ENCODE peak calls at places on chromosomes 12 and 14, in six cellular contexts. C, H, F, X, Q and A are unnamed samples.

GRCh38 chr12:19387182-19387581 is 52.1 kb upstream of the AEBP2 start:
- DNase-seq in C (no peak), H (no peak), F (no peak), X (no peak), Q (no peak), A (peak)

GRCh38 chr12:104347374-104348075 is 44.0 kb downstream of the EID3 start:
- DNase-seq in C (no peak), H (no peak), F (peak), X (no peak), Q (no peak), A (no peak)

GRCh38 chr14:89248430-89249295 is 168.4 kb downstream of the FOXN3 start:
- DNase-seq in C (no peak), H (no peak), F (no peak), X (no peak), Q (no peak), A (no peak)

GRCh38 chr14:92866181-92866752 is 56.7 kb upstream of the CHGA start:
- DNase-seq in C (no peak), H (no peak), F (peak), X (no peak), Q (no peak), A (no peak)

GRCh38 chr14:99535908-99536778 is 54.9 kb downstream of the CCNK start:
- DNase-seq in C (no peak), H (no peak), F (no peak), X (no peak), Q (no peak), A (no peak)

GRCh38 chr14:20848316-20848954 is 42.8 kb upstream of the RNASE3 start:
- DNase-seq in C (no peak), H (peak), F (peak), X (no peak), Q (no peak), A (no peak)

GRCh38 chr12:88393017-88393767 is 187.1 kb downstream of the KITLG start:
- DNase-seq in C (peak), H (no peak), F (peak), X (peak), Q (no peak), A (no peak)

GRCh38 chr12:82474798-82475184 is 116.5 kb downstream of the METTL25 start:
- DNase-seq in C (no peak), H (peak), F (peak), X (no peak), Q (no peak), A (no peak)

GRCh38 chr12:130162267-130162666 is at the start of gene FZD10:
- DNase-seq in C (peak), H (no peak), F (no peak), X (peak), Q (peak), A (peak)

GRCh38 chr12:95548539-95549391 is 2.5 kb downstream of the USP44 start:
- DNase-seq in C (peak), H (no peak), F (no peak), X (peak), Q (no peak), A (peak)

GRCh38 chr14:104892517-104893434 is 27.7 kb downstream of the CEP170B start:
- DNase-seq in C (no peak), H (no peak), F (no peak), X (peak), Q (no peak), A (peak)

GRCh38 chr14:104138098-104138890 is at the start of gene KIF26A:
- DNase-seq in C (no peak), H (no peak), F (peak), X (peak), Q (no peak), A (no peak)

GRCh38 chr12:59164991-59165718 is 244.9 kb upstream of the LRIG3 start:
- DNase-seq in C (peak), H (peak), F (peak), X (no peak), Q (no peak), A (no peak)

GRCh38 chr12:80400591-80400991 is 43.4 kb upstream of the PTPRQ start:
- DNase-seq in C (no peak), H (no peak), F (no peak), X (peak), Q (no peak), A (no peak)

GRCh38 chr14:98348505-98348904 is 923.5 kb downstream of the BCL11B start:
- DNase-seq in C (no peak), H (no peak), F (no peak), X (no peak), Q (no peak), A (no peak)

GRCh38 chr12:79927772-79928474 is 7.0 kb downstream of the PPP1R12A start:
- DNase-seq in C (no peak), H (no peak), F (peak), X (no peak), Q (no peak), A (no peak)